ENCODE peak calls at places on chromosomes 2 and 18, in six cellular contexts. Z, Q, X, N, Y and D are unnamed samples.
A peak's percentile ranks its signal among the peaks of the same experiment; 100 is the strongest.

GRCh38 chr2:239021651-239022436 is 174.0 kb downstream of the TWIST2 start:
- DNase-seq in N (no peak), Y (no peak), Q (peak; percentile 66), Z (no peak), X (no peak), D (no peak)

GRCh38 chr2:176085861-176086771 is 2.4 kb upstream of the EVX2 start:
- DNase-seq in N (no peak), Q (peak; percentile 55), Y (no peak), Z (no peak), X (peak; percentile 34), D (no peak)

GRCh38 chr18:3463052-3463451 is 13.1 kb downstream of the TGIF1 start:
- DNase-seq in X (no peak), N (no peak), Q (peak; percentile 55), Z (no peak), Y (no peak), D (no peak)

GRCh38 chr18:79533146-79533545 is 137.4 kb downstream of the NFATC1 start:
- DNase-seq in Y (no peak), Z (peak; percentile 35), N (no peak), X (no peak), Q (peak; percentile 84), D (no peak)

GRCh38 chr2:177531706-177532105 is 139.1 kb downstream of the AGPS start:
- DNase-seq in Y (no peak), N (no peak), X (no peak), Q (no peak), Z (no peak), D (no peak)

GRCh38 chr18:47683774-47684173 is 246.7 kb downstream of the SMAD2 start:
- DNase-seq in Y (no peak), N (no peak), Z (no peak), Q (no peak), X (no peak), D (no peak)

GRCh38 chr2:184824597-184824996 is 226.3 kb downstream of the ZNF804A start:
- DNase-seq in Y (no peak), N (no peak), Q (no peak), X (no peak), Z (no peak), D (no peak)

GRCh38 chr2:43135583-43135982 is 90.8 kb downstream of the ZFP36L2 start:
- DNase-seq in Y (no peak), Q (no peak), N (no peak), X (no peak), Z (no peak), D (no peak)

GRCh38 chr18:9874730-9875129 is 11.0 kb upstream of the TXNDC2 start:
- DNase-seq in Q (no peak), N (no peak), X (no peak), Z (no peak), Y (no peak), D (no peak)